ENCODE peak calls at places on chromosomes 12 and 14, in five cellular contexts. D is IMR-90, Z is H1, M is HepG2, C is K562. E is an unnamed sample.

GRCh38 chr12:9810721-9811120 is 16.6 kb upstream of the KLRF1 start:
- DNase-seq in C (no peak), M (no peak), D (no peak), Z (no peak), E (no peak)

GRCh38 chr12:7439579-7440505 is 4.1 kb downstream of the CD163L1 start:
- DNase-seq in M (no peak), Z (peak), C (peak), D (peak), E (peak)

GRCh38 chr12:93126069-93126474 is 197.0 kb upstream of the EEA1 start:
- DNase-seq in D (no peak), M (no peak), C (no peak), Z (no peak), E (no peak)

GRCh38 chr12:12582895-12583303 is 20.2 kb upstream of the DUSP16 start:
- DNase-seq in D (peak), Z (no peak), M (peak), C (no peak), E (peak)

GRCh38 chr14:61512026-61512425 is 183.3 kb upstream of the HIF1A start:
- DNase-seq in Z (no peak), M (no peak), D (no peak), C (no peak), E (no peak)

GRCh38 chr12:112350593-112351592 is 31.3 kb downstream of the HECTD4 start:
- DNase-seq in D (no peak), C (peak), Z (no peak), M (no peak), E (no peak)

GRCh38 chr14:105945891-105946290 is 419.5 kb downstream of the TMEM121 start:
- DNase-seq in C (no peak), D (no peak), M (no peak), Z (no peak), E (no peak)

GRCh38 chr12:116562090-116562489 is 2.9 kb downstream of the MAP1LC3B2 start:
- DNase-seq in Z (no peak), D (no peak), M (no peak), C (no peak), E (no peak)

GRCh38 chr14:99522934-99523660 is 41.9 kb downstream of the CCNK start:
- DNase-seq in C (no peak), Z (no peak), M (no peak), D (peak), E (no peak)

GRCh38 chr14:31405599-31406251 is 14.6 kb downstream of the HEATR5A start:
- DNase-seq in Z (no peak), M (no peak), C (no peak), D (no peak), E (no peak)
- TF ChIP-seq MAFK in Z (no peak), M (peak), C (no peak), D (peak), E (peak)

GRCh38 chr14:91870001-91870400 is 2.7 kb upstream of the TC2N start:
- DNase-seq in D (no peak), C (no peak), M (peak), Z (no peak), E (peak)

GRCh38 chr14:91869556-91869955 is 2.2 kb upstream of the TC2N start:
- DNase-seq in Z (no peak), D (peak), C (no peak), M (peak), E (no peak)

GRCh38 chr14:91866061-91866460 is 1.3 kb downstream of the TC2N start:
- DNase-seq in D (no peak), C (no peak), M (no peak), Z (no peak), E (no peak)

GRCh38 chr14:91866511-91867295 is 633 bp downstream of the TC2N start:
- DNase-seq in C (no peak), M (no peak), D (no peak), Z (no peak), E (no peak)

DNA sequence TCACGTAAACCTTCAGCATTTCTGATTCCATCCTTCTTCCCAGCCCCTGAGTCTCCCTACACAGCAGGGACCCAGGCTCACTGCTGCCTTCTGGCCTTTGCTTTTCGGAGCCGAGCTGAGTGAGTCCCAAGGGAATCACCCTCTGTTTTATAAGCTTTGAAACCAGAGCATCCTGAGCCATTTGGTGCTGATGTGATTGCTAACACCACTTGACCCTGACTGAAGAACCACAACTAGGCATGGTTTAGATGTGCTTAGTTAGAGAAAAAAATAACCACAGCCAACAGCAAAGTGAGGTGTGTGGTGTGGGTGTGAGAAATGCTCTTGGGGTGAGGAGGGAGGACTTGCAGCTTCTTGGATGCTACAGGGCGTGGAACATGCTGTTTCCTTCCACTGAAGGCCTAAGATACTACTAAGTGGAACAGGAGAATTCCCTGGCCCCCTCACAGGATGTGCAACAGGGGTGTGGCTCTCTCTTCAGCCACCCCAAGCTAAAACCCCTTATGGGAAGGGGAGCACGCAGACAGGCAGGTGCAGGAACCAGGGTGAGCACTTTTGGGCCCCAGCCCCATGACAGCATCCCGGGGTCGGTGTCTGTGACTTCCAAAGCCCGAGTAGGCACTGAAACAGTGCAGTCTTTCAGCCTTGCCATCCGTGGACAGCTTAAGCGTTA is at the start of gene TC2N:
- DNase-seq in D (no peak), C (no peak), Z (no peak), M (no peak), E (no peak)
- TF ChIP-seq MAFK in D (no peak), C (no peak), Z (no peak), M (no peak), E (no peak)

GRCh38 chr14:76810525-76810924 is 2.2 kb downstream of the ANGEL1 start:
- DNase-seq in C (no peak), Z (no peak), M (no peak), D (no peak), E (no peak)

GRCh38 chr14:76810953-76811400 is 1.7 kb downstream of the ANGEL1 start:
- DNase-seq in D (peak), M (peak), C (no peak), Z (no peak), E (peak)

GRCh38 chr14:76811561-76811960 is 1.1 kb downstream of the ANGEL1 start:
- DNase-seq in M (no peak), Z (no peak), D (peak), C (no peak), E (no peak)

GRCh38 chr14:76812422-76813383 is at the start of gene ANGEL1:
- DNase-seq in Z (peak), D (peak), M (peak), C (peak), E (peak)

GRCh38 chr14:76812093-76812421 is 625 bp downstream of the ANGEL1 start:
- DNase-seq in D (no peak), M (no peak), C (no peak), Z (no peak), E (peak)
- TF ChIP-seq MAFK in D (no peak), M (no peak), C (no peak), Z (no peak), E (no peak)

GRCh38 chr12:25677180-25677937 is 124.3 kb upstream of the LMNTD1 start:
- DNase-seq in M (no peak), C (no peak), D (no peak), Z (no peak), E (peak)
- TF ChIP-seq MAFK in M (no peak), C (no peak), D (no peak), Z (no peak), E (no peak)

GRCh38 chr12:124501080-124501642 is 66.3 kb downstream of the NCOR2 start:
- DNase-seq in D (no peak), Z (no peak), C (no peak), M (no peak), E (no peak)
- TF ChIP-seq MAFK in D (no peak), Z (no peak), C (no peak), M (no peak), E (no peak)

DNA sequence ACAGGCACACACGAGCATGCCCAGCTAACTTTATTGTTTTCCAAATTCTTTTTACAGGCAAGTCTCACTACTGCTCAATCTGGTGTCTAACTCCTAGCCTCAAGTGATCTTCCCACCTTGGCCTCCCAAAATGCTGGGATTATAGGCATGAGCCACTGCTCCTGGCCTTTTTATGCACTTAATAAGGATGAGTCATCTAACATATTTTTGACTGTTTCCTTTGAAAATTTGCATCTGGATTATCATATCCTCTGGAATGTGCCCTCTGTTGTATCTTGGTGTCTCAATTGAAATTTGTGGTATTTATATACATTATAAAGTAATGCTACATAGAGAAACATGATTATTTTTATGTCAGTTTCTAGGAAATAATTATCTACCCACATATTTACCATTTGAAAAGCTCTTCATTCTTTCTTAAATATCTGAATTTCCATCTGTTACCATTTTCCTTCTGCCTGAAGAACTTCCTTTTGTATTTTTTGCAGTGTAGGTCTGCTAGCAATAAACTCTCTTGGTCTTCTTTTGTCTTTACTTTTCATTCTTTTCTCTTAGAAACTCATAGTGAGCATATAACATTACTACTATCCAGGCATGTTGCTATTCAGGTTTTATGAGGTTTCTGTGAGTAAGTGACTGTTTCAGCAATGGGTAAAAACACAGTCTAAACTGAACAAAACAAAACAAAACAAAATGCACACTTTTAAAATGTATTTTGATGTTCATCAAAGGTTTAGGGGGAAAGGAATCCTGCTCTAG is 52.8 kb upstream of the CNOT2 start:
- DNase-seq in C (no peak), M (no peak), Z (no peak), D (peak), E (no peak)
- TF ChIP-seq MAFK in C (no peak), M (no peak), Z (no peak), D (no peak), E (no peak)